ENCODE peak calls at places on chromosomes 4 and X, in four cellular contexts. N, J, H and Z are unnamed samples.

GRCh38 chr4:141133146-141134006 is at the start of gene RNF150:
- DNase-seq in H (peak; percentile 32), N (peak; percentile 30), J (peak; percentile 74), Z (peak; percentile 35)

GRCh38 chr4:176436500-176436973 is 116.8 kb downstream of the SPCS3 start:
- DNase-seq in N (no peak), H (no peak), J (peak; percentile 3), Z (no peak)

GRCh38 chr4:57109847-57110634 is at the start of gene IGFBP7:
- DNase-seq in N (no peak), H (no peak), J (no peak), Z (peak; percentile 25)

GRCh38 chr4:7067523-7068278 is at the start of gene GRPEL1:
- DNase-seq in H (peak; percentile 100), N (peak; percentile 100), J (peak; percentile 83), Z (peak; percentile 82)

GRCh38 chr4:94461506-94461905 is 9.8 kb downstream of the PDLIM5 start:
- DNase-seq in H (no peak), J (no peak), N (no peak), Z (no peak)

GRCh38 chr4:88743696-88744095 is 46.1 kb upstream of the NAP1L5 start:
- DNase-seq in H (no peak), J (no peak), N (no peak), Z (no peak)

GRCh38 chr4:31461425-31461824 is 741.3 kb downstream of the PCDH7 start:
- DNase-seq in H (no peak), N (no peak), J (no peak), Z (no peak)

GRCh38 chr4:85778809-85779124 is 303.8 kb downstream of the ARHGAP24 start:
- DNase-seq in H (no peak), J (no peak), N (no peak), Z (no peak)

GRCh38 chr4:45453258-45453841 is 670.5 kb downstream of the GABRG1 start:
- DNase-seq in N (no peak), J (no peak), H (no peak), Z (no peak)

GRCh38 chrX:11474021-11474420 is 180.8 kb downstream of the AMELX start:
- DNase-seq in J (no peak), N (no peak), H (no peak), Z (no peak)

GRCh38 chr4:78592104-78592783 is 40.7 kb downstream of the ANXA3 start:
- DNase-seq in H (no peak), J (no peak), N (no peak), Z (no peak)

GRCh38 chr4:89158884-89159503 is 47.7 kb downstream of the TIGD2 start:
- DNase-seq in N (no peak), H (no peak), J (peak; percentile 25), Z (no peak)

GRCh38 chr4:26687728-26688127 is 103.8 kb downstream of the TBC1D19 start:
- DNase-seq in H (no peak), J (no peak), N (no peak), Z (no peak)

GRCh38 chrX:107561468-107562215 is 66.7 kb upstream of the PRPS1 start:
- DNase-seq in J (no peak), H (no peak), N (no peak), Z (no peak)

GRCh38 chr4:122045533-122045932 is 93.7 kb upstream of the TRPC3 start:
- DNase-seq in N (no peak), J (no peak), H (no peak), Z (no peak)

GRCh38 chr4:8821151-8821950 is 50.3 kb downstream of the HMX1 start:
- DNase-seq in N (no peak), J (no peak), H (peak; percentile 4), Z (peak; percentile 5)

GRCh38 chrX:12269484-12269883 is 131.2 kb downstream of the FRMPD4 start:
- DNase-seq in N (no peak), H (no peak), J (no peak), Z (no peak)

GRCh38 chrX:11533211-11533651 is 132.5 kb downstream of the ARHGAP6 start:
- DNase-seq in H (no peak), J (peak; percentile 22), N (no peak), Z (no peak)

GRCh38 chrX:55056820-55057690 is 17.8 kb upstream of the PAGE2B start:
- DNase-seq in J (no peak), N (no peak), H (no peak), Z (no peak)

GRCh38 chr4:48752726-48753125 is 27.4 kb downstream of the FRYL start:
- DNase-seq in N (no peak), J (no peak), H (no peak), Z (no peak)

GRCh38 chrX:132390817-132391216 is 98.0 kb downstream of the MBNL3 start:
- DNase-seq in H (no peak), J (no peak), N (no peak), Z (no peak)

GRCh38 chrX:18075603-18076002 is 145.1 kb downstream of the BEND2 start:
- DNase-seq in J (no peak), H (no peak), N (no peak), Z (no peak)

GRCh38 chr4:8914461-8915171 is 43.0 kb upstream of the HMX1 start:
- DNase-seq in H (no peak), J (no peak), N (no peak), Z (peak; percentile 5)

GRCh38 chr4:158186815-158187214 is 14.0 kb upstream of the GASK1B start:
- DNase-seq in N (no peak), J (no peak), H (no peak), Z (no peak)

GRCh38 chr4:121156822-121157769 is 7.0 kb downstream of the TNIP3 start:
- DNase-seq in H (no peak), J (peak; percentile 22), N (no peak), Z (no peak)

GRCh38 chr4:87896020-87896621 is 63.4 kb downstream of the MEPE start:
- DNase-seq in N (peak; percentile 6), J (peak; percentile 14), H (no peak), Z (no peak)

GRCh38 chr4:72375050-72375736 is 193.8 kb downstream of the ADAMTS3 start:
- DNase-seq in J (no peak), N (no peak), H (no peak), Z (no peak)

GRCh38 chrX:39201305-39201990 is 400.2 kb downstream of the MID1IP1 start:
- DNase-seq in J (no peak), N (peak; percentile 10), H (no peak), Z (no peak)

GRCh38 chr4:5037553-5038551 is 13.4 kb upstream of the STK32B start:
- DNase-seq in H (no peak), N (no peak), J (peak; percentile 47), Z (no peak)

GRCh38 chrX:121851033-121851432 is 803.6 kb downstream of the GLUD2 start:
- DNase-seq in J (no peak), H (no peak), N (no peak), Z (no peak)

GRCh38 chr4:25031077-25031606 is 396 bp upstream of the LGI2 start:
- DNase-seq in N (no peak), H (no peak), J (peak; percentile 8), Z (no peak)

GRCh38 chr4:153131478-153132069 is 72.7 kb upstream of the TRIM2 start:
- DNase-seq in N (no peak), H (no peak), J (no peak), Z (no peak)

GRCh38 chrX:153684447-153685178 is 3.1 kb upstream of the SLC6A8 start:
- DNase-seq in J (no peak), H (no peak), N (no peak), Z (no peak)

GRCh38 chrX:22357621-22358020 is 84.9 kb downstream of the CBLL2 start:
- DNase-seq in J (no peak), N (no peak), H (no peak), Z (no peak)

GRCh38 chrX:66914082-66914481 is 275.2 kb upstream of the EDA2R start:
- DNase-seq in J (no peak), H (no peak), N (no peak), Z (no peak)

GRCh38 chrX:118802857-118803256 is 20.8 kb upstream of the ZCCHC12 start:
- DNase-seq in H (no peak), J (no peak), N (no peak), Z (no peak)

GRCh38 chr4:19478791-19479190 is 772.9 kb upstream of the SLIT2 start:
- DNase-seq in J (no peak), N (no peak), H (no peak), Z (no peak)

GRCh38 chrX:85375333-85375738 is 4.1 kb downstream of the POF1B start:
- DNase-seq in J (peak; percentile 20), N (no peak), H (no peak), Z (no peak)

GRCh38 chrX:49185062-49185394 is 1.1 kb downstream of the PRICKLE3 start:
- DNase-seq in N (no peak), J (no peak), H (no peak), Z (no peak)